ENCODE peak calls at places on chromosomes 7 and 10, in five cellular contexts. One of them, this sample, is unnamed.

GRCh38 chr10:96352027-96352426 is 6.8 kb downstream of the OPALIN start:
- DNase-seq in neuronal stem cell: no peak
- DNase-seq in brain microvascular endothelial cell: no peak
- DNase-seq in AG09309: no peak
- DNase-seq in psoas muscle: no peak
- DNase-seq in this sample: no peak

GRCh38 chr10:103895458-103896186 is 22.4 kb downstream of the STN1 start:
- DNase-seq in neuronal stem cell: no peak
- DNase-seq in brain microvascular endothelial cell: peak; percentile 46
- DNase-seq in AG09309: no peak
- DNase-seq in psoas muscle: no peak
- DNase-seq in this sample: no peak

GRCh38 chr10:118251791-118252190 is 90.3 kb downstream of the FAM204A start:
- DNase-seq in psoas muscle: no peak
- DNase-seq in neuronal stem cell: no peak
- DNase-seq in AG09309: no peak
- DNase-seq in brain microvascular endothelial cell: no peak
- DNase-seq in this sample: no peak

GRCh38 chr7:141573511-141573910 is 22.3 kb downstream of the AGK start:
- DNase-seq in neuronal stem cell: no peak
- DNase-seq in AG09309: no peak
- DNase-seq in brain microvascular endothelial cell: no peak
- DNase-seq in psoas muscle: no peak
- DNase-seq in this sample: no peak

GRCh38 chr10:124663228-124663627 is 81.0 kb downstream of the FAM53B start:
- DNase-seq in AG09309: no peak
- DNase-seq in brain microvascular endothelial cell: no peak
- DNase-seq in neuronal stem cell: no peak
- DNase-seq in psoas muscle: no peak
- DNase-seq in this sample: no peak

GRCh38 chr7:98568891-98569290 is 48.2 kb upstream of the NPTX2 start:
- DNase-seq in psoas muscle: no peak
- DNase-seq in AG09309: no peak
- DNase-seq in brain microvascular endothelial cell: no peak
- DNase-seq in neuronal stem cell: no peak
- DNase-seq in this sample: no peak

GRCh38 chr7:18654709-18655108 is 159.2 kb downstream of the HDAC9 start:
- DNase-seq in AG09309: no peak
- DNase-seq in psoas muscle: no peak
- DNase-seq in neuronal stem cell: no peak
- DNase-seq in brain microvascular endothelial cell: no peak
- DNase-seq in this sample: no peak

GRCh38 chr10:68176797-68177196 is 55.1 kb downstream of the ATOH7 start:
- DNase-seq in psoas muscle: no peak
- DNase-seq in brain microvascular endothelial cell: no peak
- DNase-seq in neuronal stem cell: no peak
- DNase-seq in AG09309: no peak
- DNase-seq in this sample: no peak

GRCh38 chr10:73225518-73225917 is 21.5 kb downstream of the DNAJC9 start:
- DNase-seq in brain microvascular endothelial cell: no peak
- DNase-seq in neuronal stem cell: no peak
- DNase-seq in psoas muscle: no peak
- DNase-seq in AG09309: no peak
- DNase-seq in this sample: no peak

GRCh38 chr10:12337973-12338372 is 11.4 kb upstream of the CAMK1D start:
- DNase-seq in AG09309: no peak
- DNase-seq in neuronal stem cell: no peak
- DNase-seq in brain microvascular endothelial cell: no peak
- DNase-seq in psoas muscle: no peak
- DNase-seq in this sample: no peak

GRCh38 chr7:130959743-130960207 is 225.8 kb upstream of the KLF14 start:
- DNase-seq in psoas muscle: no peak
- DNase-seq in neuronal stem cell: no peak
- DNase-seq in brain microvascular endothelial cell: peak; percentile 83
- DNase-seq in AG09309: peak; percentile 69
- DNase-seq in this sample: no peak

GRCh38 chr10:102619281-102619981 is 24.8 kb upstream of the TRIM8 start:
- DNase-seq in AG09309: no peak
- DNase-seq in brain microvascular endothelial cell: no peak
- DNase-seq in psoas muscle: no peak
- DNase-seq in neuronal stem cell: no peak
- DNase-seq in this sample: no peak

GRCh38 chr7:50409856-50410468 is 40.2 kb downstream of the FIGNL1 start:
- DNase-seq in psoas muscle: no peak
- DNase-seq in AG09309: no peak
- DNase-seq in neuronal stem cell: no peak
- DNase-seq in brain microvascular endothelial cell: no peak
- DNase-seq in this sample: no peak

GRCh38 chr10:654647-654996 is 34.8 kb downstream of the DIP2C start:
- DNase-seq in psoas muscle: no peak
- DNase-seq in neuronal stem cell: no peak
- DNase-seq in brain microvascular endothelial cell: no peak
- DNase-seq in AG09309: no peak
- DNase-seq in this sample: no peak

GRCh38 chr7:88305044-88305443 is 1.6 kb downstream of the STEAP4 start:
- DNase-seq in psoas muscle: no peak
- DNase-seq in AG09309: no peak
- DNase-seq in brain microvascular endothelial cell: no peak
- DNase-seq in neuronal stem cell: no peak
- DNase-seq in this sample: no peak

GRCh38 chr7:113083132-113083833 is 3.3 kb downstream of the GPR85 start:
- DNase-seq in psoas muscle: no peak
- DNase-seq in brain microvascular endothelial cell: no peak
- DNase-seq in neuronal stem cell: no peak
- DNase-seq in AG09309: no peak
- DNase-seq in this sample: no peak

GRCh38 chr7:74475987-74476350 is 22.3 kb downstream of the GTF2IRD1 start:
- DNase-seq in brain microvascular endothelial cell: no peak
- DNase-seq in AG09309: no peak
- DNase-seq in neuronal stem cell: no peak
- DNase-seq in psoas muscle: no peak
- DNase-seq in this sample: no peak

GRCh38 chr7:39851466-39852045 is 98.5 kb upstream of the CDK13 start:
- DNase-seq in AG09309: no peak
- DNase-seq in neuronal stem cell: no peak
- DNase-seq in brain microvascular endothelial cell: no peak
- DNase-seq in psoas muscle: no peak
- DNase-seq in this sample: no peak

GRCh38 chr7:5695037-5695708 is 86.3 kb downstream of the RNF216 start:
- DNase-seq in brain microvascular endothelial cell: peak; percentile 85
- DNase-seq in AG09309: no peak
- DNase-seq in neuronal stem cell: no peak
- DNase-seq in psoas muscle: no peak
- DNase-seq in this sample: peak; percentile 88

DNA sequence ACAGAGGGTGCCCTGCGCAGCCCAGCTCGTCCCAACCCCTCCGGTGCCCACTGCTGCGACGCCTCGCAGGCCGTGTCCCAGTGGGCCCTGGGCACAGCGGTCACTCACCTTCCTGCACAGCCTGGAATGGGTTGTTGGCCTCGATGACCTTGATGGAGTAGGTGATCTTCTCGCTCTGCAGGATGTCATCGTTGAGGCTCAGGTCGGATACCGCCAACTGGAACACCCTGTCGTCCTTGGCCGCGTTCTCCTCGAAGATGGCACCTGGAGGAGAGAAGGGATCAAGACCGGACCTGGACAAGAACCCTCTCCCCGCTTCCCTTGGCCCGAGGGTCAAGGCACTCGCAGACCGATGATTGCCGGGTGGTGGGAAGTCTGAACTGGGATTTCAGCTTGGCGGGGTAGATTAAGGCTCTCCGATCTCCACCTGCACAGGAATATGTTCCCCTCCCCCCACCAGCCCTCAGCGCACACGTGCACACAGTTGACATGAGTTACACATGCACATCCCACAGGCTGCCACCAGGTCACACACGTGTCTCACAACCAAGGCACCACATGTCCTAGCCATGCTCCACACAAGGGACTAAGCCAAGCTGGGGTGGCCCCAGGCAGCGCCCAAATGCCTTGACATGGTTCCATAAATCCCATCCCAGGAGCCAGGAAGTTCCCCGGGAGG is 2.6 kb downstream of the GRID1 start:
- DNase-seq in neuronal stem cell: no peak
- DNase-seq in psoas muscle: no peak
- DNase-seq in brain microvascular endothelial cell: no peak
- DNase-seq in AG09309: no peak
- DNase-seq in this sample: no peak
- H3K4me3 ChIP-seq in neuronal stem cell: no peak overlapping the region
- H3K4me3 ChIP-seq in psoas muscle: peak overlapping the region; percentile 43
- H3K4me3 ChIP-seq in brain microvascular endothelial cell: no peak overlapping the region
- H3K4me3 ChIP-seq in AG09309: no peak overlapping the region
- H3K4me3 ChIP-seq in this sample: no peak overlapping the region

DNA sequence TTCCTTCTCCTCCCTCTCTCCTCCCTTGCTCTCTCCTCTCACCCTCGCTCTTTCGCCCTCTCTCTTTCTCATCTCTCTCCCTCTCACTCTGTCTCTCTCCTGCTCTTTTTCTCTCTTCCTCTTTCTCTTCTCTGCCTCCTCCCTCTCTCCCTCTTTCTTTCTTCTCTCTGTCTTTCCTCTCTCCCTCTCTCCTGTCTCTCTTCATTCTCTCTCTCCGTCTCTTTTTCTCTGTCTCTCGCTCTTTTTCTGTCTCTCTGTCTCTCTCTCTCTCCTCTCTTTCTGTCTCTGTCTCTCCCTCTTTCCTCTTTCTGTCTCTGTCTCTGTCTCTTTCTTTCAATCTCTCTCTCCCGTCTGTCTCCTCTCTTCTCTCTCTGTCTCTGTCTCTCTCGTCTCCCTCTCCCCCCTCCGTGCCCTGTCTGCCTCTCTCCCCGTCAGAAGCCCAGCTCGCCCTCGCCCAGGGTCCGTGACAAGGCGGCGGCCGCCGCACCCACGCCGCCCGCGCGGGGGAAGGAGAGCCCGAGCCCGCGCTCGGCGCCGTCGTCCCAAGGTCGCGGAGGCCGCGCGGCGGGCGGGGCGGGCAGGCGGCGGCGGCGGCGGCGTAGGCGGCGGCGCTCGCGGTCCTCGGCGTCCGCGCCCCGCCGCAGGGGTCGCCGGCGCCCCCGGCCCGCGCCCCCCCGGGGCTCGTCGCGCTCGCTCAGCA is 21.3 kb upstream of the HSPB1 start:
- DNase-seq in neuronal stem cell: no peak
- DNase-seq in brain microvascular endothelial cell: no peak
- DNase-seq in psoas muscle: no peak
- DNase-seq in AG09309: no peak
- DNase-seq in this sample: no peak
- H3K4me3 ChIP-seq in neuronal stem cell: peak overlapping the region; percentile 17
- H3K4me3 ChIP-seq in brain microvascular endothelial cell: peak overlapping the region; percentile 22
- H3K4me3 ChIP-seq in psoas muscle: peak overlapping the region; percentile 64
- H3K4me3 ChIP-seq in AG09309: peak overlapping the region; percentile 19
- H3K4me3 ChIP-seq in this sample: peak overlapping the region; percentile 33

DNA sequence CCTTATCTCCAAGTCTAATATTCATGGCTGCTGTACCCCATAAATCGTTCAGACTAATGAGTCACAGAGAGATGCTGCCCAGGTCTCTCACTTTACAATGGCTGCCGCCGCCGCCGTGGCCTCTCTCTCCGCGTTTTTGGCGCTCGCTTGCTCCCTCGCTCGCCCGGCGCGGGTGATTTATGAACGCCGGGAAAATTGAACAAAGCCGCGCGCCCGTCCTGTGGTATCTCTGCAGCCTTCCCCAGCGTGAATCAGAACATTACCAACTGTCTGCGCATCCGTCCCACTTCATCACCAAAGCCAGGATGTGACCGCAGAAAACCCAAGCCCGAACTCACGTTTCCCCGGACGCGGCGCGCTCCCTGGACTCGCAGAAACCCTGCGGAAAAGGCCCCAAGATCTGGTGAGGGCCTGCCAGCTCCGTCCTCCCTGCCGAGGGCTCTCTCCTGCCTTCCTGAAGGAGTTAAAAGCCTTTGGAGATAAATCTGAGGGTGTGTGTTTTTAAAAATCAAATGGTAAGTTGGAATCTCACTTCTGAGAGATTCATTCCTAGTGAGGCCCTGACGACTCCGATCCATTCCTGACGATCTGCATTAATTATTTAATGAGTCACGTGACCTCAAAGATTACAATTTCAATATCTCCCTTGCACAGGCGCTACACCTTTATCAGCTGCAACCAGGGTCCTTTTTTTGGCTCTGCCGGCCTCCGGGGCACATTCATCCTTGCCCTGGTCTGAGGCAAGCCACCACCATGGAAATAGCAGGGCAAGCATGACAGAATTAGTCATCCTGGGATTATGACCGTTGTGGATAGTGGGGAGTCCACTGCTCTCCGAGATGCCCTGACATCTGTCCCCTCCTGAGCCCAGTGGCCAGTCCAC is 6.2 kb downstream of the HOXA4 start:
- DNase-seq in psoas muscle: peak; percentile 83
- DNase-seq in brain microvascular endothelial cell: no peak
- DNase-seq in neuronal stem cell: no peak
- DNase-seq in AG09309: no peak
- DNase-seq in this sample: no peak
- H3K4me3 ChIP-seq in psoas muscle: no peak overlapping the region
- H3K4me3 ChIP-seq in brain microvascular endothelial cell: no peak overlapping the region
- H3K4me3 ChIP-seq in neuronal stem cell: no peak overlapping the region
- H3K4me3 ChIP-seq in AG09309: no peak overlapping the region
- H3K4me3 ChIP-seq in this sample: no peak overlapping the region

DNA sequence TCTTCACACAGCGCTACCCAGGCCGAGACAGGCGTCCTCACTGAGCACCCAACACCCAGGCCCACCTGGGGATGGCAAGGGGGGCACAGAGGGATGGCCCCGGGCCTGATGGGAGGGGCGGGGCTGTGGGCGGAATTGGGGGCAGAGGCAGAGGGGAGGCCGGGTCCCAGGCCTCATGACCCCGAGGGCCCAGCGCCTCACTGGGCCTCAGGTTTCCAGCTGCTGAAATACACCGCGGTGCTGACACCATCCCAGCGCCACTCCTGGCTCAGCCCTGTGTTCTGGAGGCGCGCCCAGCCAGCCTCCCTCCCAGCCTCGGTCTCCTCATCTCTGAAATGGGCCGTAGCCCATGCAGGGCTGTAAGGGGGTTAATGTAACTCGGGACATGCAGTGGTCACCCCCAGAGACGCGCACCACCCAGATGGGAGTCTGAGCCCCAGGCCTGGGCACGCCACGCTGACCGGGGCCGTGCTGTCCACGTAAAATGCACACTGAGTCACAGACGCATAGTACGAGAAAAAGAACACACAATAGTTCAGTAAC is 82.3 kb downstream of the UNCX start:
- DNase-seq in neuronal stem cell: no peak
- DNase-seq in brain microvascular endothelial cell: no peak
- DNase-seq in psoas muscle: no peak
- DNase-seq in AG09309: no peak
- DNase-seq in this sample: no peak
- H3K4me3 ChIP-seq in neuronal stem cell: no peak overlapping the region
- H3K4me3 ChIP-seq in brain microvascular endothelial cell: no peak overlapping the region
- H3K4me3 ChIP-seq in psoas muscle: no peak overlapping the region
- H3K4me3 ChIP-seq in AG09309: no peak overlapping the region
- H3K4me3 ChIP-seq in this sample: no peak overlapping the region

This sample was measured in AG04449.